ENCODE peak calls at places on chromosomes 11 and 22, in seven cellular contexts. K is ACHN; E is G401; N is mucosa of gallbladder; F is stimulated activated CD4-positive, alpha-beta T cell treated with anti-CD3 and anti-CD28 coated beads, Interleukin-1b, Interleukin-23, amount 100 ng/mL, for 24 hours; P is stimulated activated CD8-positive, alpha-beta memory T cell treated with anti-CD3 and anti-CD28 coated beads, Interleukin-2, amount 100 ng/mL, for 1 hour; M is activated CD8-positive, alpha-beta memory T cell treated with anti-CD3 and anti-CD28 coated beads, Interleukin-2, amount 50 U/mL, for 48 hours. A is an unnamed sample.

GRCh38 chr11:61603667-61604066 is 22.8 kb upstream of the SYT7 start:
- DNase-seq in K (no peak), E (no peak), N (no peak), F (no peak), P (no peak), M (no peak), A (no peak)

GRCh38 chr22:44151661-44152060 is 29.1 kb upstream of the PARVG start:
- DNase-seq in K (peak; percentile 36), E (no peak), N (no peak), F (no peak), P (no peak), M (no peak), A (no peak)

GRCh38 chr11:14904745-14905103 is 12.7 kb upstream of the CYP2R1 start:
- DNase-seq in K (no peak), E (peak; percentile 73), N (peak; percentile 83), F (peak; percentile 86), P (peak; percentile 74), M (peak; percentile 99), A (peak; percentile 43)

GRCh38 chr11:43644626-43645299 is 35.8 kb upstream of the HSD17B12 start:
- DNase-seq in K (no peak), E (no peak), N (no peak), F (no peak), P (no peak), M (no peak), A (no peak)

GRCh38 chr11:134332189-134332631 is 422 bp downstream of the GLB1L2 start:
- DNase-seq in K (no peak), E (no peak), N (no peak), F (no peak), P (no peak), M (no peak), A (no peak)

GRCh38 chr11:13269775-13270174 is 7.8 kb upstream of the BMAL1 start:
- DNase-seq in K (no peak), E (no peak), N (no peak), F (no peak), P (no peak), M (no peak), A (no peak)

GRCh38 chr22:29028468-29028867 is 33.2 kb downstream of the C22orf31 start:
- DNase-seq in K (no peak), E (no peak), N (no peak), F (no peak), P (no peak), M (no peak), A (no peak)

GRCh38 chr11:66335531-66336233 is 552 bp downstream of the RIN1 start:
- DNase-seq in K (peak; percentile 57), E (peak; percentile 49), N (no peak), F (no peak), P (no peak), M (no peak), A (no peak)

GRCh38 chr11:120509346-120510053 is 2.0 kb upstream of the GRIK4 start:
- DNase-seq in K (no peak), E (no peak), N (no peak), F (no peak), P (no peak), M (no peak), A (no peak)

GRCh38 chr11:36492724-36493304 is 17.3 kb downstream of the TRAF6 start:
- DNase-seq in K (peak; percentile 39), E (peak; percentile 76), N (peak; percentile 20), F (no peak), P (no peak), M (no peak), A (no peak)

GRCh38 chr11:46970913-46971625 is 34.5 kb downstream of the CSTPP1 start:
- DNase-seq in K (no peak), E (no peak), N (no peak), F (no peak), P (no peak), M (no peak), A (no peak)

GRCh38 chr11:72770799-72771198 is 18.6 kb upstream of the ARAP1 start:
- DNase-seq in K (no peak), E (no peak), N (no peak), F (no peak), P (no peak), M (no peak), A (no peak)

GRCh38 chr22:24437091-24437490 is 9.7 kb downstream of the ADORA2A start:
- DNase-seq in K (no peak), E (no peak), N (no peak), F (no peak), P (no peak), M (no peak), A (no peak)

GRCh38 chr11:1494650-1495049 is 8.1 kb upstream of the MOB2 start:
- DNase-seq in K (no peak), E (no peak), N (no peak), F (no peak), P (no peak), M (no peak), A (no peak)

GRCh38 chr11:65854161-65854592 is 3.8 kb downstream of the CFL1 start:
- DNase-seq in K (no peak), E (no peak), N (peak; percentile 79), F (no peak), P (no peak), M (peak; percentile 57), A (no peak)

GRCh38 chr11:15907806-15908205 is 448.5 kb downstream of the SOX6 start:
- DNase-seq in K (no peak), E (no peak), N (no peak), F (no peak), P (no peak), M (no peak), A (no peak)

GRCh38 chr11:83235825-83236224 is 42.3 kb downstream of the ANKRD42 start:
- DNase-seq in K (no peak), E (no peak), N (no peak), F (no peak), P (no peak), M (no peak), A (no peak)

GRCh38 chr11:73240190-73240781 is 22.2 kb downstream of the P2RY2 start:
- DNase-seq in K (no peak), E (no peak), N (peak; percentile 49), F (no peak), P (no peak), M (no peak), A (no peak)

GRCh38 chr22:20422965-20423635 is 14.5 kb downstream of the SCARF2 start:
- DNase-seq in K (no peak), E (no peak), N (peak; percentile 44), F (no peak), P (no peak), M (no peak), A (no peak)